ENCODE peak calls at places on chromosomes 7 and 10, in nine cellular contexts. O, U, K, R, V, H, A, N and S are unnamed samples.

GRCh38 chr10:132481690-132482089 is 55.9 kb upstream of the INPP5A start:
- DNase-seq in O (no peak), U (no peak), K (no peak), R (no peak), V (no peak), H (no peak), A (peak), N (no peak), S (no peak)

GRCh38 chr10:90197766-90198165 is 496.4 kb downstream of the KIF20B start:
- DNase-seq in O (no peak), U (peak), K (no peak), R (no peak), V (no peak), H (no peak), A (no peak), N (no peak), S (no peak)

GRCh38 chr10:77801474-77802238 is 124.9 kb downstream of the DLG5 start:
- DNase-seq in O (no peak), U (no peak), K (no peak), R (no peak), V (no peak), H (peak), A (no peak), N (no peak), S (no peak)

GRCh38 chr7:12107841-12108249 is 103.2 kb upstream of the TMEM106B start:
- DNase-seq in O (no peak), U (peak), K (no peak), R (no peak), V (no peak), H (no peak), A (no peak), N (no peak), S (no peak)

GRCh38 chr10:132517951-132518521 is 19.6 kb upstream of the INPP5A start:
- DNase-seq in O (no peak), U (no peak), K (no peak), R (no peak), V (no peak), H (no peak), A (peak), N (peak), S (no peak)

GRCh38 chr10:44046605-44047004 is 338.3 kb downstream of the CXCL12 start:
- DNase-seq in O (no peak), U (peak), K (no peak), R (no peak), V (no peak), H (no peak), A (no peak), N (no peak), S (peak)

GRCh38 chr10:121774813-121775212 is 153.0 kb downstream of the ATE1 start:
- DNase-seq in O (no peak), U (peak), K (no peak), R (no peak), V (no peak), H (no peak), A (no peak), N (no peak), S (no peak)

GRCh38 chr7:43454936-43455518 is 127.9 kb upstream of the STK17A start:
- DNase-seq in O (no peak), U (peak), K (peak), R (no peak), V (no peak), H (no peak), A (no peak), N (no peak), S (no peak)

GRCh38 chr7:12942599-12942998 is 255.2 kb downstream of the ARL4A start:
- DNase-seq in O (no peak), U (peak), K (no peak), R (no peak), V (no peak), H (no peak), A (no peak), N (no peak), S (no peak)

GRCh38 chr7:131212114-131212513 is 115.6 kb upstream of the MKLN1 start:
- DNase-seq in O (no peak), U (no peak), K (no peak), R (peak), V (no peak), H (no peak), A (no peak), N (no peak), S (no peak)

GRCh38 chr7:24024276-24024675 is 259.7 kb upstream of the NPY start:
- DNase-seq in O (no peak), U (no peak), K (no peak), R (no peak), V (no peak), H (no peak), A (no peak), N (no peak), S (no peak)

GRCh38 chr7:27872281-27873005 is 132.5 kb downstream of the TAX1BP1 start:
- DNase-seq in O (no peak), U (no peak), K (no peak), R (no peak), V (no peak), H (no peak), A (no peak), N (no peak), S (no peak)

GRCh38 chr7:30353932-30354607 is 69.7 kb downstream of the ZNRF2 start:
- DNase-seq in O (no peak), U (no peak), K (no peak), R (no peak), V (no peak), H (no peak), A (no peak), N (no peak), S (no peak)

GRCh38 chr10:86244296-86244695 is 122.3 kb downstream of the GRID1 start:
- DNase-seq in O (no peak), U (no peak), K (no peak), R (no peak), V (no peak), H (no peak), A (no peak), N (no peak), S (no peak)

GRCh38 chr10:125037145-125037544 is 95.2 kb downstream of the ZRANB1 start:
- DNase-seq in O (no peak), U (peak), K (no peak), R (no peak), V (no peak), H (no peak), A (no peak), N (no peak), S (no peak)

GRCh38 chr10:68576118-68576517 is 16.0 kb downstream of the TET1 start:
- DNase-seq in O (no peak), U (no peak), K (no peak), R (no peak), V (no peak), H (no peak), A (no peak), N (peak), S (no peak)

GRCh38 chr7:16135628-16136027 is 285.7 kb downstream of the CRPPA start:
- DNase-seq in O (no peak), U (no peak), K (no peak), R (no peak), V (no peak), H (no peak), A (no peak), N (no peak), S (no peak)

GRCh38 chr10:110203500-110204455 is 3.6 kb upstream of the MXI1 start:
- DNase-seq in O (no peak), U (no peak), K (no peak), R (no peak), V (no peak), H (no peak), A (no peak), N (no peak), S (no peak)

GRCh38 chr7:359226-359775 is 69.3 kb downstream of the FOXL3 start:
- DNase-seq in O (no peak), U (no peak), K (no peak), R (no peak), V (no peak), H (no peak), A (peak), N (no peak), S (peak)

GRCh38 chr10:79102056-79102874 is 33.5 kb downstream of the ZMIZ1 start:
- DNase-seq in O (no peak), U (peak), K (peak), R (no peak), V (peak), H (no peak), A (peak), N (peak), S (peak)

GRCh38 chr10:35089641-35090161 is 440 bp downstream of the CUL2 start:
- DNase-seq in O (no peak), U (no peak), K (peak), R (no peak), V (no peak), H (no peak), A (no peak), N (no peak), S (no peak)

GRCh38 chr10:24363070-24363469 is 154.1 kb downstream of the KIAA1217 start:
- DNase-seq in O (no peak), U (no peak), K (no peak), R (no peak), V (no peak), H (no peak), A (no peak), N (no peak), S (no peak)

GRCh38 chr10:67923551-67923950 is 39.1 kb downstream of the SIRT1 start:
- DNase-seq in O (no peak), U (no peak), K (no peak), R (no peak), V (no peak), H (no peak), A (no peak), N (no peak), S (no peak)